ENCODE peak calls at places on chromosomes 7 and 10, in five cellular contexts. T, L, U, A and S are unnamed samples.

GRCh38 chr7:7918736-7919448 is 49.7 kb upstream of the GLCCI1 start:
- DNase-seq in T (no peak), L (no peak), U (no peak), A (no peak), S (no peak)

GRCh38 chr10:7423521-7423920 is 12.7 kb upstream of the SFMBT2 start:
- DNase-seq in T (no peak), L (no peak), U (no peak), A (no peak), S (no peak)

GRCh38 chr7:152435384-152436278 is at the start of gene KMT2C:
- DNase-seq in T (peak; percentile 31), L (peak; percentile 88), U (peak; percentile 53), A (no peak), S (peak; percentile 40)

GRCh38 chr10:117621196-117621595 is 78.7 kb downstream of the EMX2 start:
- DNase-seq in T (no peak), L (no peak), U (no peak), A (no peak), S (no peak)

GRCh38 chr10:71713135-71714040 is 6.2 kb downstream of the C10orf105 start:
- DNase-seq in T (peak; percentile 26), L (peak; percentile 92), U (peak; percentile 89), A (peak; percentile 74), S (peak; percentile 43)

GRCh38 chr7:86643478-86644281 is at the start of gene GRM3:
- DNase-seq in T (no peak), L (peak; percentile 54), U (peak; percentile 0), A (no peak), S (peak; percentile 5)

GRCh38 chr10:14645239-14645960 is 129.3 kb downstream of the FAM107B start:
- DNase-seq in T (no peak), L (no peak), U (no peak), A (no peak), S (no peak)

GRCh38 chr10:99532687-99533495 is at the start of gene NKX2-3:
- DNase-seq in T (peak; percentile 40), L (no peak), U (peak; percentile 23), A (no peak), S (no peak)

GRCh38 chr10:69769395-69769989 is 32.2 kb upstream of the COL13A1 start:
- DNase-seq in T (peak; percentile 60), L (peak; percentile 88), U (peak; percentile 84), A (peak; percentile 43), S (peak; percentile 93)

GRCh38 chr7:111982133-111982532 is 224.1 kb downstream of the DOCK4 start:
- DNase-seq in T (no peak), L (no peak), U (peak; percentile 57), A (no peak), S (no peak)

GRCh38 chr7:69445549-69445948 is 152.7 kb upstream of the AUTS2 start:
- DNase-seq in T (no peak), L (no peak), U (no peak), A (no peak), S (no peak)

GRCh38 chr7:98167653-98168052 is 43.6 kb upstream of the BHLHA15 start:
- DNase-seq in T (no peak), L (no peak), U (no peak), A (no peak), S (no peak)

DNA sequence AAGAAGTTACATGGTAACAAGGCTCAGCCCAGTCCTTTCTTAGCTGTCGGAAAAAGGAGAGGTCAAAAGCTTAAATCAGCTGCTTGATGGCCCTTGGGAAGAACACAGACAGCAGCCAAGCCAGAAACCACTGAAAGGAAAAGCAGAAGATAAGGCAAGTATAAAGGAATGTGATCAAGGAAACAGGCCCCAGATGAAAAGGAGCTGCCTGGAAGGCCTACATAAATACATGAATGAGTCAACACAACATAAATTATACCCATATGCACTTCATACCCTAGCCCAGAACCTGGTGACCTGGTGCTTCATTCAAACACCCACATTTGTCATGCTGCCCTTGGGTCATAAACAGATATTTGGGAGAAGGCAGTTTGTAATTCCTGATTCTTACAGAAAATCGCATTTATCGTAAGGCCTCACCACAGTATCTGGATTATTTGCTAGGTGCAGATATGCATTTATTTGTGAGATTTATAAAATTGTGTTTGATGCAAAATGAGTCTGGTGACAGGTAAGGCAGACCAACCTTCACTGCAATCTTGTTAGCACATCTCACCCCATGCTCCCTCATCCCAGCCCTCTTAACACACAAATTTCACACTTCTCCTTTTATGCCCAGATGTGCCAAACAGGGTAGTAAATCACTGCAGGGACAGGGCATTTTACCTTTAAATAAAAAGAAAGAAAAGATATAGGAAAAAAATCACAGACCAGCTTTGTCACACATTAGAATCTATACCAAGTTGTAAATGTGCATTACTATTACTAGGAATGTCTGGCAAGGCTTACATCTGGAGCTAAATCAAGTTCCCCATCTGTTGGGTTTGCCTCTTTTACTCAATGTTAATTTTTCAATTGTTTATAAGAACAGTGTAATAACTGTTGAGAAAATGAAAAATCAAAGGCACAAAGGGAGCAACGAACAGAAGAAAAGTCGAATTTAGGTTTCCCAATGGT is 95.0 kb upstream of the KCNIP2 start:
- DNase-seq in T (peak; percentile 97), L (no peak), U (peak; percentile 97), A (peak; percentile 48), S (peak; percentile 85)
- H3K4me3 ChIP-seq in T (no peak overlapping the region), L (no peak overlapping the region), U (no peak overlapping the region), A (no peak overlapping the region), S (no peak overlapping the region)

DNA sequence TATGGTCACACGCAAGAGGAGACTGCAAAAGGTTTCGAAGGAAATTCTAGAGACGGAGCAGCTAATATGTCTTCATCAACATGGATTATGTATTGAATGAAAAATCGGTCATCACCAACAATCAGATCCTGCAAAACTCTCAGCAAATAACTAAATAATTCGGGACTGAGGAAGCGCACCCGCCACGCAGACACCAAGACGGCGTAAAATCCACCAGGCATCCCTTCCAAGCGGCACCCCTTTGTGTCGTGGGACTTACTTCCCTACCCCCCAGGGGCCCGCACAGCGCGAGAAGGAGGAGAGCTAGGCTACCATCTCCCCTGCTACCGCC is 749 bp downstream of the ARL3 start:
- DNase-seq in T (no peak), L (no peak), U (no peak), A (no peak), S (no peak)
- TF ChIP-seq CTCF in T (no peak), L (no peak), U (no peak), A (no peak), S (peak; percentile 37)

DNA sequence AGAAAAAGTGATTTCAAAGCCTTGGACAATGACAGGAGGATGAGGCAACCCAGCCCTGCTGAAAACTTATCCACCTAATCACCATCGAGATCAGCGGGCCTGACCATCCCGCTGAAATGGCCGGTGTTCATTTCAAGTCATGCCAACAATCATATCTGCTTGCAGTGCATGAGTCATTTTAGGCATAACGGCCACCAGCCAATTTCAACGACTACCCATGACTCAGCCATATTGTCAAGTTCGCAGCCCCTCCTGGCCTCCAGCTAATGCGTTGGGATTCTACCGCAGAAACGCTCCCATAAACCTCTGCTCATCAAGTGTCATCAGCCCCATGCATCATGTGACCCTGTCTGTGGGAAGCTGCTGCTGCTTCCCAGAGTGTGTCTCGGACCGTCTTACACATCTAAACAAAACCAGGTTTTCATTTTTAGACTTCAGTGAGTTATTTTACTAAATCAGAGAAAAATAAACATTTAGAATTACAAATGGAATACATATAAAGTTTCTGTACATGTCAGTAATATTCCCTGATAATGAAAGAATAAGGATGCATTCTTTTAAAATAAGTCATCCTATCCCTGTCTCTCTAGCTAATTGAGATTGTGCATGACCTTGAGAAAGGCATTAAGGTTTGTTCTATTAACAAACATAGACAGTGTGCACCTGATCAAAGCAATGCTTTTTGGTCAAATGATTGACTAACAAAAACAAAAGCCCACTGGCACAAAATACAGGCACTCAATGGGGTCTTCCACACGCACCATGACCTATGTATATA is 188.9 kb downstream of the ADAM12 start:
- DNase-seq in T (no peak), L (no peak), U (peak; percentile 100), A (peak; percentile 99), S (peak; percentile 99)
- H3K4me3 ChIP-seq in T (no peak overlapping the region), L (no peak overlapping the region), U (no peak overlapping the region), A (no peak overlapping the region), S (no peak overlapping the region)

GRCh38 chr10:77911535-77912123 is 14.9 kb downstream of the DLG5 start:
- DNase-seq in T (no peak), L (no peak), U (peak; percentile 28), A (no peak), S (no peak)
- TF ChIP-seq CTCF in T (no peak), L (no peak), U (no peak), A (no peak), S (no peak)

GRCh38 chr7:132402751-132403245 is 173.5 kb downstream of the PLXNA4 start:
- DNase-seq in T (no peak), L (no peak), U (peak; percentile 96), A (peak; percentile 67), S (peak; percentile 92)
- H3K4me3 ChIP-seq in T (no peak overlapping the region), L (no peak overlapping the region), U (no peak overlapping the region), A (no peak overlapping the region), S (no peak overlapping the region)

GRCh38 chr7:156582591-156583123 is 57.9 kb upstream of the RNF32 start:
- DNase-seq in T (no peak), L (no peak), U (no peak), A (no peak), S (no peak)
- TF ChIP-seq CTCF in T (no peak), L (no peak), U (no peak), A (no peak), S (no peak)

GRCh38 chr10:114802177-114802576 is 19.4 kb upstream of the FHIP2A start:
- DNase-seq in T (no peak), L (no peak), U (no peak), A (no peak), S (no peak)
- H3K4me3 ChIP-seq in T (no peak overlapping the region), L (no peak overlapping the region), U (no peak overlapping the region), A (no peak overlapping the region), S (no peak overlapping the region)

DNA sequence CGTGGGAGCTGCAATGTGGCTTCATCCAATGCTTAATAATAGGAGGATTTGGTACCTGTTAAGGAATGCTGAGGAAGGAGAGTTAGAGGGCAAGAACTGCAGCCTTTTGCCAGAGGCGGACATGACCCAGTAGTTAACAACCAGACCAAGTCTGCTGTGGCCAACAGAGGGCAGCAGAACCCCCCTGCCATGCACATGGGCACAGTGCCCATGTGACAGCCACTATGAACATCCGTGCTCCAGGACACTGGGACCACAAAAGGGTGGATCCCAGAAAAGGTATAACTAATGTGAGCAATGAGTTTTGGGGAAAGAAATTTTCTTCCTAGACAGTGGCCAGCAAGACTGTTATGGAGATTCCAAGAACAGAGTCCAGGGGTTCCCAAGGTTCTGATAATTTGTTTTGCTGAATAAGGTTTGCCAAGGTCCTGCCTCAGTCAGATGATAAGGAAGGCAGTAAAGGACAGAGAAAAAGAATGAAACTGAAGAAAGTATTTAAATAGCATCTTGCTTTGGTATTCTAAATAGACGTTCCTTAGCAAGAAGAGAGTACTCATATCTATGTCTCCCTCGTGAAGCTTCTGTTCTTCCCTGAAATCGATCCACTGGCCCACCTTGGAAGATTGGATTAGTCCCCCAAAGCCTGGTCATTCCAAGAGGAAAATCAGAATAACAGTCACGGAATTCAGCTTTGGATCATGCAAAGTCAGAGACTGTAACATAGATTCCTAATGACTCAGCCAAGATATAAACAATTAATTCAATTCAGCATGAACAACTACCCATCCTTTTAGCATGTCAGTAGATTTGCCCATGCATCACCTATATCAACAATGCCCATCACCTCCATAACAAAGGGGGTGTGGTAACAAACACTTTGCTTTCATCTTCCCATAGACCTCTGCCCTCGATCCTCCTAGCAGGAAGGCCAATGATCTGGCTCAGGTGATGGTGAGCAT is 56.0 kb downstream of the LGI1 start:
- DNase-seq in T (peak; percentile 55), L (peak; percentile 76), U (peak; percentile 37), A (no peak), S (peak; percentile 36)
- TF ChIP-seq CTCF in T (peak; percentile 81), L (peak; percentile 58), U (peak; percentile 35), A (peak; percentile 66), S (peak; percentile 70)